ENCODE peak calls at places on chromosomes 16 and 17, in four cellular contexts. G is aorta, T is AG04449, U is transverse colon. A is an unnamed sample.
A peak's percentile ranks its signal among the peaks of the same experiment; 100 is the strongest.

GRCh38 chr16:30030841-30031413 is at the start of gene TLCD3B:
- DNase-seq in G (no peak), U (no peak), T (no peak), A (no peak)

GRCh38 chr17:1005361-1005946 is 8.5 kb downstream of the TIMM22 start:
- DNase-seq in G (peak; percentile 85), U (peak; percentile 58), T (no peak), A (no peak)

GRCh38 chr16:12188674-12189249 is 212.2 kb downstream of the SNX29 start:
- DNase-seq in T (no peak), G (no peak), U (peak; percentile 41), A (no peak)

GRCh38 chr16:84518804-84519341 is 14.4 kb upstream of the MEAK7 start:
- DNase-seq in U (peak; percentile 50), T (no peak), G (peak; percentile 54), A (no peak)

GRCh38 chr16:53061701-53062159 is 6.9 kb downstream of the CHD9 start:
- DNase-seq in G (peak; percentile 62), T (no peak), U (peak; percentile 84), A (no peak)

GRCh38 chr17:49987290-49987585 is 7.8 kb downstream of the DLX3 start:
- DNase-seq in G (no peak), U (no peak), T (no peak), A (no peak)

GRCh38 chr16:87586201-87586782 is 16.0 kb upstream of the JPH3 start:
- DNase-seq in U (no peak), T (no peak), G (peak; percentile 35), A (no peak)

GRCh38 chr17:42288078-42288984 is at the start of gene STAT5A:
- DNase-seq in T (no peak), G (peak; percentile 96), U (peak; percentile 92), A (peak; percentile 45)

GRCh38 chr16:81478876-81479496 is 34.4 kb downstream of the CMIP start:
- DNase-seq in U (peak; percentile 73), T (no peak), G (peak; percentile 86), A (no peak)

GRCh38 chr16:29974291-29975133 is 844 bp downstream of the TAOK2 start:
- DNase-seq in T (no peak), G (peak; percentile 59), U (peak; percentile 35), A (no peak)

GRCh38 chr17:71494045-71494444 is 626.8 kb upstream of the SOX9 start:
- DNase-seq in T (no peak), U (no peak), G (no peak), A (no peak)

GRCh38 chr17:72176902-72177660 is 56.3 kb downstream of the SOX9 start:
- DNase-seq in U (peak; percentile 38), G (no peak), T (no peak), A (no peak)

GRCh38 chr17:4788807-4789700 is at the start of gene GLTPD2:
- DNase-seq in G (no peak), T (no peak), U (peak; percentile 19), A (no peak)

GRCh38 chr16:68426355-68426652 is 22.0 kb downstream of the SMPD3 start:
- DNase-seq in U (no peak), G (no peak), T (no peak), A (no peak)

GRCh38 chr17:37079735-37080134 is 131.0 kb downstream of the AATF start:
- DNase-seq in G (no peak), T (no peak), U (no peak), A (peak; percentile 46)

GRCh38 chr17:50661795-50662391 is 27.2 kb downstream of the ABCC3 start:
- DNase-seq in G (peak; percentile 84), T (peak; percentile 52), U (peak; percentile 90), A (peak; percentile 66)

GRCh38 chr16:15553313-15554088 is 89.5 kb downstream of the MARF1 start:
- DNase-seq in T (no peak), U (no peak), G (no peak), A (no peak)

GRCh38 chr16:88770459-88771293 is 14.3 kb downstream of the PIEZO1 start:
- DNase-seq in T (no peak), U (peak; percentile 75), G (no peak), A (peak; percentile 64)

GRCh38 chr17:17511971-17512858 is 16.0 kb upstream of the RASD1 start:
- DNase-seq in G (peak; percentile 50), T (peak; percentile 75), U (no peak), A (peak; percentile 83)

GRCh38 chr17:40072481-40073346 is 9.9 kb downstream of the THRA start:
- DNase-seq in U (peak; percentile 80), G (no peak), T (no peak), A (no peak)

GRCh38 chr16:90004577-90004976 is 14.7 kb downstream of the DBNDD1 start:
- DNase-seq in G (no peak), T (no peak), U (no peak), A (no peak)

GRCh38 chr16:11211977-11212818 is 43.8 kb downstream of the SOCS1 start:
- DNase-seq in G (no peak), T (no peak), U (no peak), A (no peak)

GRCh38 chr16:12145918-12146317 is 169.4 kb downstream of the SNX29 start:
- DNase-seq in G (no peak), T (no peak), U (no peak), A (no peak)

GRCh38 chr17:50883850-50884291 is 17.7 kb upstream of the TOB1 start:
- DNase-seq in T (no peak), G (no peak), U (peak; percentile 47), A (no peak)

GRCh38 chr17:81500026-81500425 is 12.6 kb downstream of the ACTG1 start:
- DNase-seq in U (no peak), T (no peak), G (no peak), A (no peak)

DNA sequence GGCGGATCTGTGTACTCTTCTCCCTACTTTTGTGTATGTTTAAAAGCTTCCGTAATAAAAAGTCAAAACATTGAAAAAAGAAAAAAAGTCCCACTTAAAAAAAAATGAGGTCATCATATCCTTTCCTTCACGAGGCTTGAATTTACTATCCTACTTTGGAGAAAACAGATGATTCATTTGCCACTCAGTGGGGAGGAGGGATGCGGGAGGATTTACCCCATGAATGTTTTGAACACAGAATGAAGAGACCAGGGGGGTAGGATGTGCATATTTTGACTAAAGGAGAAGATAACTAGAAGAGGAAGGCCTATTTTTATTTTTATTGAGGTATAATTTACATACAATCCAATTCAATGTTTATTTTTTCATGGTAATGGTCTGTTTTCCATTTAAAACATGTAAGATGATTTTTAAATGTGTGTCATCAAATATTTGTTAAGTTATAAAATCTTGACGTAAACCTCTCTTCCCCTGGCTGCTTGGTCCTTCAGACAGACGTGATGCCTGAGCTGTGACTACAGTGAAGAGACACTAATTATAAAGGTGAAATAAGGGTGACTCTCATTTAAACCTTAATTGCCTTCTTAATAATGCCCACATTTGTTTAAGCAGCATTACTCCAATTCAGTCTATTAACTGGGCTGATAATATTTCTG is 135.4 kb upstream of the AXIN2 start:
- DNase-seq in U (no peak), G (no peak), T (peak; percentile 14), A (no peak)
- H3K4me3 ChIP-seq in U (no peak overlapping the region), G (no peak overlapping the region), T (no peak overlapping the region), A (no peak overlapping the region)

DNA sequence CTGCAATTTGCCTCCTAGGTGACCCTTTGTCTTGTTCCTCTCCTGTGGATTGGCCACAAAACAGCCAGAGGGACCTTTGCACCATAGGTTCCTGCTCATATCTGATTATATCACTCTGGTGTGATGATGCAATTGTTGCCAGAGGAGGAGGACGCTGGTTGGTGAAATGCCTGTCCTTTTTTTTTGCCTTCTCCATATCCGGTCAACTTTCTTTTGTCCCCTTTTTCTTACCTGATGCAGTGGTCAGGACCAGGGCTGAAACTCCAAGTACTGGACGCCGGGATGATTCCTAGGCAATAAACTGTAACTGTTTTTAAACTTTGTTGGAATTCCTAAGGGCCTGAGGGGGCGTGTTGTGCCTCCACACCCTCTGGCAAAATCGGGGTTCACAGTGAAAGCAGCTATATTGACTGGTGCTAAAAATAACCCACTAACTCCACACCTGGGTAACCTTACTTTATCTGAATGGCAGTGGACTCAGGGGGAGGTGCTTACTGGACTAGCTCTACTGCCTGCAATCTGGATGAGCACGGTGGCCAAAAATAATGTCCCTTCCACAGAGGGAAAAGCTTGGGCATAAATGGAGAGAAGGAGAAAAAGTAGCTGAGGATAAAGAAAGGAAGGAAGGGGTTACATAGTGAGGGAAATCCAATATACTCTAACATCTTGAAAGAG is 28.3 kb upstream of the ZNF423 start:
- DNase-seq in T (no peak), G (no peak), U (peak; percentile 61), A (no peak)
- H3K4me3 ChIP-seq in T (no peak overlapping the region), G (no peak overlapping the region), U (no peak overlapping the region), A (no peak overlapping the region)

DNA sequence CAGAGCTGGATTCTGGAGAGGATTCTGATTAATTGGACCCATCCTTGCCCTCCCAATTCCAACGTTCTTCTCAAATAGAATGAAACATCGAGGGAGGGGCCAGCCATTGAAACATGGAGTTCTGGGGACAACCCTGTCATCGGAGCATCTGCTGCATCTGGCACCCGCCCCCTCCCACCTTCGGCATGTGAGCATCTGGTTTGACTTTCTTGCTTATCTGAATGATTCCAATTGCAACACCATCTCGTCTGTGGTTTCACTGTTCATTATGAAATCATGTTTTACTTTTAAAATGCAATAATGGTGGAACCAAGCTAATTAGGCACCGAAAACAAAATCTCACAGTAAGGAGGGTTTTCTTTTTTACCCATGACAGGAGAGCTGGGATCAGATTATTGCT is 190.5 kb upstream of the FOXF1 start:
- DNase-seq in T (no peak), U (no peak), G (no peak), A (no peak)
- H3K4me3 ChIP-seq in T (no peak overlapping the region), U (no peak overlapping the region), G (no peak overlapping the region), A (no peak overlapping the region)

DNA sequence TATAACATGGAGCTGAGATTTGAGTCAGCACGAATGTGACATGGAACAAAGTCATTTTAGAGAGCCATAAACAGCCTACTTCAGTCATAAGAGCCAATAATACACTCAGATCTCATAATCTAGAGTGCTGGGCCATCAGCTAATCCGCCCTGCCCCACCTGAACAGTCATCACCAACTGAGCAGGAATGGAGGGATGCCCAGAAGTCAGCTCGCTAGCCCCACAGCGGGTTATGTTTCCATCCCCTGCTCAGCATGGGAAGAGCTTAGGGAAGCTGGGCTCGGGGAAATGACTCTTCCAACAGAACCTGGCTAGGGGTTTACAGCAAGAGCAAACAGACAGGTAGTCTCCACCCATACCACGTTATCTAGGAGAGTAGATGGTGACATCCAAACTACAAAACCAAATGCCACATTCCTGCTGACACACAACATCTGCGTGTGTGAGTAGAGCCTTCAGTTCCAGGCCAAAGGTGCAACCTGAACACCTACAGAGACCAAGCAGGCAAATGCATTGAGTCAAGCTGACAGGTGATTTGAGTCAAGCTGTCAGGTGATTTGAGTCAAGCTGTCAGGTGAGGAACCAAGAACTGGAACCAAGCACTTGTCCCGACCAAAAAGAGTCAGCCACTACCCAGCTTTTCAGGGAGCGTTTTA is 2.0 kb downstream of the TMEM11 start:
- DNase-seq in T (no peak), U (peak; percentile 59), G (no peak), A (no peak)
- H3K4me3 ChIP-seq in T (peak overlapping the region; percentile 35), U (no peak overlapping the region), G (no peak overlapping the region), A (no peak overlapping the region)

DNA sequence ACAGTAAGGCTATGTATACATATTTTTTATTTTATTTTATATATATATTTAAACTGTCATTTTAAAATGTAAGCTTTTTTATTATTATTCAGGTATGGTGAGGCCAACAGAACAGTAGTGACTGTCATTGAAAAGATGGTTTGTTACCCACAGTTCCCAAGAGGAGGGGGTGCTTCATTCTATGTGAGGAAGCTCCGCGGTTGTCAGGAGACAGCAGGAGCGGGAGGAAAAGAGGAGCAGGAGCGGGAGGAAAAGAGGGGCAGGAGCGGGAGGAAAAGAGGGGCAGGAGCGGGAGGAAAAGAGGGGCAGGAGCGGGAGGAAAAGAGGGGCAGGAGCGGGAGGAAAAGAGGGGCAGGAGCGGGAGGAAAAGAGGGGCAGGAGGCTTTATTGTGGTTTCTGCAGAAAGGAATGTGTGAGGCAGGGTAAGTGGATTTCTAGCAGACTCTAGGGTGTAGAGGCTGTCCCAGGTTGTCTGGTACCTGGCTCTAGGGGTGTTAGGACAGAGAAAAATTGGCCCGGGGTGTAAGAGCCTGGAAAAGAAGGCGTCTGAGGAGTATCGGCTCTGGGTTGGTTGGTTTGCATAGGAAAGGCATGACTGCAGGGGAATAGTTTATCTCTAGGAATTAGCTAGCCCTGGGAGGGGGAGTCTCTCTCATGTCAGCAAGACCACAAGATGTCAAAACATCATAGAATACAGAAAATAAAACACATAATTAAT is 64.0 kb downstream of the GP2 start:
- DNase-seq in G (no peak), T (no peak), U (no peak), A (no peak)
- H3K4me3 ChIP-seq in G (no peak overlapping the region), T (no peak overlapping the region), U (no peak overlapping the region), A (no peak overlapping the region)

GRCh38 chr17:82696916-82697807 is 1.3 kb downstream of the RAB40B start:
- DNase-seq in T (no peak), U (no peak), G (no peak), A (no peak)
- H3K4me3 ChIP-seq in T (peak overlapping the region; percentile 71), U (peak overlapping the region; percentile 64), G (peak overlapping the region; percentile 92), A (peak overlapping the region; percentile 69)